ENCODE peak calls at places on chromosome 14, in four cellular contexts. K is K562, Q is GM12891, U is GM12878. M is an unnamed sample.

GRCh38 chr14:90809530-90810312 is 6.5 kb downstream of the TTC7B start:
- DNase-seq in K (no peak), Q (no peak), U (no peak), M (no peak)

GRCh38 chr14:81523016-81523415 is 10.6 kb downstream of the SEL1L start:
- DNase-seq in K (no peak), Q (no peak), U (no peak), M (no peak)

GRCh38 chr14:98834119-98834518 is 437.9 kb downstream of the BCL11B start:
- DNase-seq in K (no peak), Q (no peak), U (no peak), M (no peak)

GRCh38 chr14:58912799-58913432 is 275.2 kb downstream of the DACT1 start:
- DNase-seq in K (no peak), Q (no peak), U (no peak), M (no peak)

GRCh38 chr14:89327771-89328212 is 89.2 kb downstream of the FOXN3 start:
- DNase-seq in K (no peak), Q (no peak), U (no peak), M (no peak)

GRCh38 chr14:35332517-35333346 is 40.5 kb downstream of the PSMA6 start:
- DNase-seq in K (no peak), Q (no peak), U (no peak), M (peak; percentile 59)

GRCh38 chr14:92582706-92583452 is 69.3 kb downstream of the RIN3 start:
- DNase-seq in K (no peak), Q (no peak), U (peak; percentile 81), M (no peak)

GRCh38 chr14:91466192-91466591 is 43.9 kb downstream of the PPP4R3A start:
- DNase-seq in K (no peak), Q (no peak), U (no peak), M (no peak)

GRCh38 chr14:79136437-79137430 is 966.6 kb downstream of the NRXN3 start:
- DNase-seq in K (no peak), Q (no peak), U (no peak), M (no peak)

GRCh38 chr14:90294872-90295271 is 36.9 kb downstream of the NRDE2 start:
- DNase-seq in K (no peak), Q (no peak), U (no peak), M (peak; percentile 86)

GRCh38 chr14:36874396-36875138 is 212.9 kb downstream of the PAX9 start:
- DNase-seq in K (no peak), Q (no peak), U (no peak), M (no peak)

GRCh38 chr14:87332001-87332400 is 661.0 kb downstream of the GALC start:
- DNase-seq in K (no peak), Q (no peak), U (no peak), M (no peak)

GRCh38 chr14:37116933-37117844 is 55.2 kb downstream of the SLC25A21 start:
- DNase-seq in K (no peak), Q (no peak), U (no peak), M (no peak)

GRCh38 chr14:35223927-35224326 is 68.3 kb upstream of the PSMA6 start:
- DNase-seq in K (no peak), Q (no peak), U (no peak), M (no peak)

GRCh38 chr14:91918159-91918883 is 29.2 kb downstream of the FBLN5 start:
- DNase-seq in K (no peak), Q (no peak), U (no peak), M (no peak)

GRCh38 chr14:97976861-97977260 is 1179.7 kb downstream of the VRK1 start:
- DNase-seq in K (no peak), Q (no peak), U (no peak), M (no peak)

GRCh38 chr14:93032301-93032929 is 83.3 kb downstream of the ITPK1 start:
- DNase-seq in K (no peak), Q (no peak), U (no peak), M (peak; percentile 75)

GRCh38 chr14:67817750-67818438 is 1.5 kb upstream of the ZFYVE26 start:
- DNase-seq in K (no peak), Q (no peak), U (no peak), M (no peak)

GRCh38 chr14:31026395-31027096 is 367 bp upstream of the STRN3 start:
- DNase-seq in K (peak; percentile 87), Q (peak; percentile 81), U (peak; percentile 85), M (peak; percentile 83)

GRCh38 chr14:38391334-38391733 is 135.4 kb upstream of the CLEC14A start:
- DNase-seq in K (no peak), Q (no peak), U (no peak), M (no peak)

GRCh38 chr14:43900173-43900655 is 606.9 kb downstream of the FSCB start:
- DNase-seq in K (no peak), Q (no peak), U (no peak), M (no peak)

GRCh38 chr14:93348292-93348691 is 1.3 kb downstream of the COX8C start:
- DNase-seq in K (no peak), Q (no peak), U (no peak), M (no peak)

GRCh38 chr14:90288646-90289355 is 32.4 kb downstream of the PSMC1 start:
- DNase-seq in K (no peak), Q (no peak), U (no peak), M (no peak)

GRCh38 chr14:94578712-94579111 is 2.5 kb upstream of the SERPINA5 start:
- DNase-seq in K (no peak), Q (no peak), U (no peak), M (no peak)

GRCh38 chr14:94582199-94582750 is 1.0 kb downstream of the SERPINA5 start:
- DNase-seq in K (no peak), Q (no peak), U (no peak), M (no peak)

GRCh38 chr14:94583557-94583956 is 2.3 kb downstream of the SERPINA5 start:
- DNase-seq in K (no peak), Q (no peak), U (no peak), M (no peak)

GRCh38 chr14:94582851-94583250 is 1.6 kb downstream of the SERPINA5 start:
- DNase-seq in K (no peak), Q (no peak), U (no peak), M (no peak)

DNA sequence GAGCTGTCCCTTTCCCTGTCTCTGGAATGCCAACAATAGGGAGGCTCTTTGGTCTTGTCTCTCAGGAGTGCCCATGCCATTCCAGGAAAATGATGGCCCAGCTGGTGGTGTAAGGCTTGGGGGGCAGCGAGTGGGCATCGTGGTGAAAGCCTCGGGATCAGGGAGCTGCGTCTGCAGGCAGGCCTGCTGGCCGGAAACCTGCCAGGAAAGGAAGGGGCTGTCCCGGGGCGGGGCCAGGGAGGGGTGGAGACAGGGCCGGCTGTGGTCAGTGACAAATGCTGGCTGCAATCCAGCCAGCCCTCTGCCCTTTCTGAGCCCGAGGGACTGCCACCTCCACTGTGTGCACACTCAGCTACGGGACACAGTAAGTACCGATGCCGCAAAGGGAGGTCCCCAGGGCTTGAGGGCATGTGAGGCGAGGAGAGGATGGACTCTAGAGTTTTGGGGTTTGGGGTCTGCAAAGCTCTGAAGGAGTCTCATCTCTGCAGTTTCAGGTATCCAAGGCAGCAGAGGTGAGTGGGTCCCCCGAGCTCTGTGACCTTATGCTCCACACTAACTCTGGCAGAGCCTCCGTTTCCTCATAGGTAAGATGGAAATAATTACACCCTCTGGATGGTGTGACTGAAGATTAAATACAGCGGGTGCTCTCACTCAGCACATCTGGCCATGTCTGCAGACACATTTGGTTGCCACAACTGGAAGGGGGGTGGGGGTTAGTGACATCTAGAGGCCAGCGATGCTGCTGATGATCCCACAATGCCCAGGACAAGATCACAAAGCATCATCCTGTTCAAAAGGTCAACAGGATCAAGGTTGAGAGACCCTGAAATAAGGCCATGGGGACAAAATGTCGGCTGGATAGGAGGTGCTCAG is at the start of gene SERPINA5:
- DNase-seq in K (peak; percentile 52), Q (no peak), U (no peak), M (no peak)
- TF ChIP-seq SPI1 in K (no peak), Q (no peak), U (no peak), M (no peak)

GRCh38 chr14:96067985-96068930 is 29.1 kb downstream of the C14orf132 start:
- DNase-seq in K (no peak), Q (no peak), U (no peak), M (no peak)

GRCh38 chr14:96071561-96071960 is 32.4 kb downstream of the C14orf132 start:
- DNase-seq in K (no peak), Q (no peak), U (no peak), M (no peak)

GRCh38 chr14:96069421-96069820 is 30.3 kb downstream of the C14orf132 start:
- DNase-seq in K (no peak), Q (no peak), U (no peak), M (no peak)

GRCh38 chr14:96072746-96073145 is 33.6 kb downstream of the C14orf132 start:
- DNase-seq in K (no peak), Q (no peak), U (no peak), M (no peak)

DNA sequence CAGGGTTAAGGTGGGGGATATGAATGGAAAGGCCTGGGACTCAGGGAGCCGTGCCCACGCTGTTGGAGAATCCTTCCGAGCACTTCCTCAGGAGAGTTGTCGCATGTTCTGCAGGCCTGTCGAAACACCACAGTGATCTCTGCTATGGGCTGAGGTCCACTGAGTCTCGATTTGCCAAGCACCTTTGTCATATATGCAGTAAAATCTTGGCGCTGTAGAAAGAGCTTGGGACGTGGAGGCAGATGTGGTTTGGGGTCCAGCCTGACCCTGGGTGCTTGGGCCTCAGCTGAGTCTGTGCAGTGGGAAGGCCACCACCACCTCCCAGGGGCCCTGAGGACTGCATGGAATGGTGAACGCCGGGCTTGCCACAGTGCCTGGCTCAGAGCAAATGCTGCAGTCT is 32.9 kb downstream of the C14orf132 start:
- DNase-seq in K (no peak), Q (no peak), U (no peak), M (no peak)
- TF ChIP-seq SPI1 in K (no peak), Q (no peak), U (no peak), M (no peak)

DNA sequence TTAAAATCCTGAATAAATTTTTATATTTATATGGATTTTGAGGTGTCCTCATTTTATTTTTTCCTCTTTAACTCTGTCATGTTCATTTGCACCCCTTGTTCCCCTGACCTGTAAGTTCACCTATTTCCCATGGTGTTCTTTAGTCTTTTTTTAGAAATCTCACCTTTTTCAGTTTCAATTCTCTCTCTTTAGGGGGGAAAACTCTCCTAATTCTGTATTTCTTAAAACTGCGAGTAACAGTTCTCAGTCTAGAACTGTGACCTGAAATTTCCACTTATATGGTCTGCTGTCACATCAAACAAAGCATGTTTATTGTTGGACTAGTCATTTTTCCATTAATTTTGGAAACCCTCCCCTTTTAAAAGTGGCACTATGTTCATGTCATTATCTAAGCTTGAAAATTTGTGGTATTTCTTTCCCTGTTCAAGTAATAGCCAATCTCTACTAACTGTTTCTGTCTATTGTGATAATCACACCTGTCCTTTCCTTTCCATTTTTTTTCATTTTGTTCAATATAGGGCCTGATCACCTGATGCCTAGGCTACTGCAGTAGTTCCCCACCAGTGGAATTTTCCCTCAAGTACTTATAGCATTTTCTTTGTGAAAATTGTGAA is 14.0 kb upstream of the FBXO33 start:
- DNase-seq in K (no peak), Q (no peak), U (no peak), M (no peak)
- TF ChIP-seq SPI1 in K (no peak), Q (peak; percentile 9), U (no peak), M (no peak)

GRCh38 chr14:69424139-69424923 is 25.8 kb downstream of the SLC39A9 start:
- DNase-seq in K (no peak), Q (no peak), U (no peak), M (no peak)
- TF ChIP-seq SPI1 in K (no peak), Q (no peak), U (no peak), M (no peak)

DNA sequence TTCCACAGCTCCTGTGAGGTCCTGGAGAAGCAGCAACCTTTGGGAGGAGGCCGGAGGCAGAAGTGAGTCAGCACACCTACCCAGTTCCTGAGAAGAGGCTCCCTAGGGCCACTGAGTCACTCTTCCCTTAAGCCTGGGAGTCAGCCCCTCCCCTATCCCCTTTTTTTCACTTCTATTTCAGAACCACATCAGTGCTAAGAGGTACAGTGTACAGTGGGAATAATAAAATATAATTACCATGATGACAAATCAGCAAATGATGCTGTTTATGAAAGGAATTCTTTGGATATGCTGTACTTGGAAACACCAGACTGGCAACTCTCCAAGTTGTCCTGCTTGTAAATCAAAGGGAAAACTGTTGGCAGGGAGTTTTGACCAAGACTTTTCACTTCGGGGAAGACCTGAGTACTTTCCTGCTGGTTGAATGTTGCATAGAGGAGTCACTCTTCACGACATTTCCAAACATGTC is 7.8 kb upstream of the TBPL2 start:
- DNase-seq in K (no peak), Q (no peak), U (no peak), M (no peak)
- TF ChIP-seq SPI1 in K (no peak), Q (no peak), U (no peak), M (no peak)